ENCODE peak calls at places on chromosomes 4 and X, in nine cellular contexts. One of them, this sample, is unnamed.

GRCh38 chr4:165207016-165207430 is 338 bp upstream of the KLHL2 start:
- DNase-seq in adipocyte: no peak
- DNase-seq in SK-N-MC: no peak
- DNase-seq in uterus: no peak
- DNase-seq in transverse colon: peak; percentile 31
- DNase-seq in astrocyte of the spinal cord: peak; percentile 45
- DNase-seq in GM23248: peak; percentile 47
- DNase-seq in GM23338: no peak
- DNase-seq in endodermal cell: no peak
- DNase-seq in this sample: no peak

GRCh38 chr4:18976884-18977283 is 955.3 kb upstream of the LCORL start:
- DNase-seq in adipocyte: no peak
- DNase-seq in SK-N-MC: no peak
- DNase-seq in uterus: no peak
- DNase-seq in transverse colon: no peak
- DNase-seq in astrocyte of the spinal cord: no peak
- DNase-seq in GM23248: no peak
- DNase-seq in GM23338: no peak
- DNase-seq in endodermal cell: no peak
- DNase-seq in this sample: no peak

GRCh38 chr4:93480452-93480851 is 348.1 kb upstream of the ATOH1 start:
- DNase-seq in adipocyte: no peak
- DNase-seq in SK-N-MC: no peak
- DNase-seq in uterus: no peak
- DNase-seq in transverse colon: no peak
- DNase-seq in astrocyte of the spinal cord: no peak
- DNase-seq in GM23248: no peak
- DNase-seq in GM23338: no peak
- DNase-seq in endodermal cell: no peak
- DNase-seq in this sample: no peak

GRCh38 chrX:131187234-131187633 is 101.9 kb downstream of the IGSF1 start:
- DNase-seq in adipocyte: no peak
- DNase-seq in SK-N-MC: no peak
- DNase-seq in uterus: no peak
- DNase-seq in transverse colon: no peak
- DNase-seq in astrocyte of the spinal cord: no peak
- DNase-seq in GM23248: no peak
- DNase-seq in GM23338: peak; percentile 14
- DNase-seq in endodermal cell: peak; percentile 45
- DNase-seq in this sample: no peak

GRCh38 chr4:40736910-40737309 is 12.8 kb upstream of the NSUN7 start:
- DNase-seq in adipocyte: peak; percentile 78
- DNase-seq in SK-N-MC: no peak
- DNase-seq in uterus: no peak
- DNase-seq in transverse colon: no peak
- DNase-seq in astrocyte of the spinal cord: peak; percentile 47
- DNase-seq in GM23248: peak; percentile 59
- DNase-seq in GM23338: peak; percentile 41
- DNase-seq in endodermal cell: no peak
- DNase-seq in this sample: no peak

GRCh38 chrX:17377795-17378194 is 2.8 kb downstream of the NHS start:
- DNase-seq in adipocyte: peak; percentile 2
- DNase-seq in SK-N-MC: no peak
- DNase-seq in uterus: no peak
- DNase-seq in transverse colon: no peak
- DNase-seq in astrocyte of the spinal cord: peak; percentile 12
- DNase-seq in GM23248: peak; percentile 13
- DNase-seq in GM23338: no peak
- DNase-seq in endodermal cell: no peak
- DNase-seq in this sample: no peak

GRCh38 chr4:163173713-163174112 is 7.0 kb upstream of the NAF1 start:
- DNase-seq in adipocyte: no peak
- DNase-seq in SK-N-MC: no peak
- DNase-seq in uterus: no peak
- DNase-seq in transverse colon: no peak
- DNase-seq in astrocyte of the spinal cord: no peak
- DNase-seq in GM23248: no peak
- DNase-seq in GM23338: no peak
- DNase-seq in endodermal cell: no peak
- DNase-seq in this sample: no peak

GRCh38 chr4:123856689-123857545 is 460.3 kb downstream of the SPRY1 start:
- DNase-seq in adipocyte: peak; percentile 54
- DNase-seq in SK-N-MC: peak; percentile 61
- DNase-seq in uterus: no peak
- DNase-seq in transverse colon: peak; percentile 39
- DNase-seq in astrocyte of the spinal cord: peak; percentile 51
- DNase-seq in GM23248: peak; percentile 48
- DNase-seq in GM23338: peak; percentile 83
- DNase-seq in endodermal cell: peak; percentile 79
- DNase-seq in this sample: no peak

GRCh38 chrX:64394874-64395567 is at the start of gene MTMR8:
- DNase-seq in adipocyte: no peak
- DNase-seq in SK-N-MC: no peak
- DNase-seq in uterus: peak; percentile 60
- DNase-seq in transverse colon: peak; percentile 83
- DNase-seq in astrocyte of the spinal cord: peak; percentile 0
- DNase-seq in GM23248: peak; percentile 12
- DNase-seq in GM23338: peak; percentile 88
- DNase-seq in endodermal cell: peak; percentile 93
- DNase-seq in this sample: peak; percentile 8

GRCh38 chr4:140330311-140330900 is 43.0 kb upstream of the SCOC start:
- DNase-seq in adipocyte: peak; percentile 79
- DNase-seq in SK-N-MC: no peak
- DNase-seq in uterus: no peak
- DNase-seq in transverse colon: no peak
- DNase-seq in astrocyte of the spinal cord: peak; percentile 59
- DNase-seq in GM23248: peak; percentile 60
- DNase-seq in GM23338: peak; percentile 62
- DNase-seq in endodermal cell: no peak
- DNase-seq in this sample: no peak

GRCh38 chr4:22427676-22428075 is 88.2 kb downstream of the ADGRA3 start:
- DNase-seq in adipocyte: no peak
- DNase-seq in SK-N-MC: no peak
- DNase-seq in uterus: no peak
- DNase-seq in transverse colon: no peak
- DNase-seq in astrocyte of the spinal cord: no peak
- DNase-seq in GM23248: no peak
- DNase-seq in GM23338: no peak
- DNase-seq in endodermal cell: no peak
- DNase-seq in this sample: no peak

GRCh38 chr4:140286503-140286902 is 86.9 kb upstream of the SCOC start:
- DNase-seq in adipocyte: peak; percentile 33
- DNase-seq in SK-N-MC: no peak
- DNase-seq in uterus: peak; percentile 21
- DNase-seq in transverse colon: no peak
- DNase-seq in astrocyte of the spinal cord: no peak
- DNase-seq in GM23248: peak; percentile 89
- DNase-seq in GM23338: no peak
- DNase-seq in endodermal cell: no peak
- DNase-seq in this sample: no peak

GRCh38 chrX:44580466-44580865 is 37.8 kb upstream of the FUNDC1 start:
- DNase-seq in adipocyte: peak; percentile 69
- DNase-seq in SK-N-MC: no peak
- DNase-seq in uterus: no peak
- DNase-seq in transverse colon: no peak
- DNase-seq in astrocyte of the spinal cord: peak; percentile 13
- DNase-seq in GM23248: peak; percentile 73
- DNase-seq in GM23338: no peak
- DNase-seq in endodermal cell: no peak
- DNase-seq in this sample: peak; percentile 79

GRCh38 chr4:7375427-7375826 is 59.3 kb downstream of the PSAPL1 start:
- DNase-seq in adipocyte: peak; percentile 61
- DNase-seq in SK-N-MC: no peak
- DNase-seq in uterus: peak; percentile 26
- DNase-seq in transverse colon: no peak
- DNase-seq in astrocyte of the spinal cord: no peak
- DNase-seq in GM23248: peak; percentile 73
- DNase-seq in GM23338: no peak
- DNase-seq in endodermal cell: no peak
- DNase-seq in this sample: no peak

DNA sequence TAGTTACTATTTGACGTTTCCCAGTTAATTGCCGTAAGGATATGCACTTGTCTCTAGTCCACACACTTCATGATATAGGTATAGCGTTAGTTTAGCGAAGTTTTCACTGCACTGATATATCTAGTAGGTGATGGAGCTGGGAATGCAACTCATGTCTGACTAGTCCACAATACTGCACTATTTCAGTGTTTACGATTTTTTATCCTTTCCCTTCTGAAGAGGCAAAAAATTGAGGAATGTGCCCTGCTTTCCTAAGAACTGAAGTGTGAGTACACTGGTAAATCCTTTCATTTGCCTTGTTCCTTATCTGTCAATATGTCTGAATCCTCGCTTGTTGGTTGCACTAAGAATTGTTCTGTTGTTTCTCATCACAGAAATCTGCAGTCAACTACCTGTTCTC is 1.0 kb downstream of the RPL36A start:
- DNase-seq in adipocyte: no peak
- DNase-seq in SK-N-MC: no peak
- DNase-seq in uterus: no peak
- DNase-seq in transverse colon: no peak
- DNase-seq in astrocyte of the spinal cord: no peak
- DNase-seq in GM23248: no peak
- DNase-seq in GM23338: no peak
- DNase-seq in endodermal cell: no peak
- DNase-seq in this sample: no peak
- H3K4me3 ChIP-seq in adipocyte: peak overlapping the region; percentile 88
- H3K4me3 ChIP-seq in SK-N-MC: peak overlapping the region; percentile 86
- H3K4me3 ChIP-seq in uterus: no peak overlapping the region
- H3K4me3 ChIP-seq in transverse colon: peak overlapping the region; percentile 40
- H3K4me3 ChIP-seq in astrocyte of the spinal cord: peak overlapping the region; percentile 80
- H3K4me3 ChIP-seq in GM23248: peak overlapping the region; percentile 85
- H3K4me3 ChIP-seq in GM23338: peak overlapping the region; percentile 81
- H3K4me3 ChIP-seq in endodermal cell: peak overlapping the region; percentile 95
- H3K4me3 ChIP-seq in this sample: peak overlapping the region; percentile 83

GRCh38 chrX:36957425-36958328 is 50.5 kb upstream of the FAM47C start:
- DNase-seq in adipocyte: peak; percentile 54
- DNase-seq in SK-N-MC: no peak
- DNase-seq in uterus: no peak
- DNase-seq in transverse colon: peak; percentile 17
- DNase-seq in astrocyte of the spinal cord: no peak
- DNase-seq in GM23248: no peak
- DNase-seq in GM23338: peak; percentile 60
- DNase-seq in endodermal cell: peak; percentile 90
- DNase-seq in this sample: no peak
- H3K4me3 ChIP-seq in adipocyte: peak overlapping the region; percentile 50
- H3K4me3 ChIP-seq in SK-N-MC: no peak overlapping the region
- H3K4me3 ChIP-seq in uterus: no peak overlapping the region
- H3K4me3 ChIP-seq in transverse colon: peak overlapping the region; percentile 26
- H3K4me3 ChIP-seq in astrocyte of the spinal cord: peak overlapping the region; percentile 26
- H3K4me3 ChIP-seq in GM23248: no peak overlapping the region
- H3K4me3 ChIP-seq in GM23338: peak overlapping the region; percentile 60
- H3K4me3 ChIP-seq in endodermal cell: peak overlapping the region; percentile 69
- H3K4me3 ChIP-seq in this sample: peak overlapping the region; percentile 38

GRCh38 chrX:13473666-13474516 is 95.5 kb upstream of the EGFL6 start:
- DNase-seq in adipocyte: peak; percentile 19
- DNase-seq in SK-N-MC: no peak
- DNase-seq in uterus: no peak
- DNase-seq in transverse colon: no peak
- DNase-seq in astrocyte of the spinal cord: peak; percentile 26
- DNase-seq in GM23248: peak; percentile 49
- DNase-seq in GM23338: no peak
- DNase-seq in endodermal cell: no peak
- DNase-seq in this sample: no peak
- H3K4me3 ChIP-seq in adipocyte: peak overlapping the region; percentile 19
- H3K4me3 ChIP-seq in SK-N-MC: no peak overlapping the region
- H3K4me3 ChIP-seq in uterus: no peak overlapping the region
- H3K4me3 ChIP-seq in transverse colon: no peak overlapping the region
- H3K4me3 ChIP-seq in astrocyte of the spinal cord: no peak overlapping the region
- H3K4me3 ChIP-seq in GM23248: peak overlapping the region; percentile 54
- H3K4me3 ChIP-seq in GM23338: no peak overlapping the region
- H3K4me3 ChIP-seq in endodermal cell: no peak overlapping the region
- H3K4me3 ChIP-seq in this sample: no peak overlapping the region

GRCh38 chrX:72465882-72466281 is 106.8 kb downstream of the HDAC8 start:
- DNase-seq in adipocyte: no peak
- DNase-seq in SK-N-MC: no peak
- DNase-seq in uterus: no peak
- DNase-seq in transverse colon: no peak
- DNase-seq in astrocyte of the spinal cord: no peak
- DNase-seq in GM23248: no peak
- DNase-seq in GM23338: no peak
- DNase-seq in endodermal cell: no peak
- DNase-seq in this sample: no peak

GRCh38 chrX:72461766-72462165 is 110.9 kb downstream of the HDAC8 start:
- DNase-seq in adipocyte: no peak
- DNase-seq in SK-N-MC: no peak
- DNase-seq in uterus: no peak
- DNase-seq in transverse colon: no peak
- DNase-seq in astrocyte of the spinal cord: no peak
- DNase-seq in GM23248: no peak
- DNase-seq in GM23338: no peak
- DNase-seq in endodermal cell: no peak
- DNase-seq in this sample: no peak

GRCh38 chrX:72461288-72461687 is 111.4 kb downstream of the HDAC8 start:
- DNase-seq in adipocyte: no peak
- DNase-seq in SK-N-MC: no peak
- DNase-seq in uterus: no peak
- DNase-seq in transverse colon: no peak
- DNase-seq in astrocyte of the spinal cord: no peak
- DNase-seq in GM23248: no peak
- DNase-seq in GM23338: no peak
- DNase-seq in endodermal cell: no peak
- DNase-seq in this sample: no peak

GRCh38 chrX:72466493-72466892 is 106.2 kb downstream of the HDAC8 start:
- DNase-seq in adipocyte: no peak
- DNase-seq in SK-N-MC: no peak
- DNase-seq in uterus: no peak
- DNase-seq in transverse colon: no peak
- DNase-seq in astrocyte of the spinal cord: no peak
- DNase-seq in GM23248: no peak
- DNase-seq in GM23338: no peak
- DNase-seq in endodermal cell: no peak
- DNase-seq in this sample: no peak

DNA sequence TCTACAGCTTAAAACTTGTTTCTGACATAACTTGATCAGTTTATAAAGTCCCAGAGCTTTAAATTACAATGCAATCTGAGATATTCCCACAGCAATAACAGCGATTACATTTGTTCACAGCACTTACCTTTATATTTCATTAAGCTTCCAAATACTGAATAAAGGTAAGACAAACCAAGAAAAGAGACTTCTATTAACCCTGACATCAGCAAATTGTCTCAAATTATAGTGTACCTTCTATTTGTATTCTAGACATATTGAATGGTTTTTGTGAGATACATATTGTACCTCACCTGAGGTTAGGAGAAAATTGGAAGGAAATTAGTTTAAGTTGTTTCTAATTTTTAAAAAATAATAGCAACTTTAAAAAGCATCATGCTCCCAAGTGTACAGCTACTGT is 111.9 kb downstream of the HDAC8 start:
- DNase-seq in adipocyte: no peak
- DNase-seq in SK-N-MC: no peak
- DNase-seq in uterus: no peak
- DNase-seq in transverse colon: no peak
- DNase-seq in astrocyte of the spinal cord: no peak
- DNase-seq in GM23248: no peak
- DNase-seq in GM23338: no peak
- DNase-seq in endodermal cell: no peak
- DNase-seq in this sample: no peak
- H3K4me3 ChIP-seq in adipocyte: no peak overlapping the region
- H3K4me3 ChIP-seq in SK-N-MC: no peak overlapping the region
- H3K4me3 ChIP-seq in uterus: no peak overlapping the region
- H3K4me3 ChIP-seq in transverse colon: no peak overlapping the region
- H3K4me3 ChIP-seq in astrocyte of the spinal cord: no peak overlapping the region
- H3K4me3 ChIP-seq in GM23248: no peak overlapping the region
- H3K4me3 ChIP-seq in GM23338: no peak overlapping the region
- H3K4me3 ChIP-seq in endodermal cell: no peak overlapping the region
- H3K4me3 ChIP-seq in this sample: no peak overlapping the region